ENCODE peak calls at places on chromosome 2, in seven cellular contexts. One of them, this sample, is unnamed. For H3K4me1, the result is how much of the 10 kb centered on the place peaks cover.

GRCh38 chr2:163887182-163887581 is 151.4 kb upstream of the FIGN start:
- DNase-seq in pancreas: no peak
- DNase-seq in lower lobe of right lung: no peak
- DNase-seq in spleen: no peak
- DNase-seq in transverse colon: no peak
- DNase-seq in right lobe of liver: no peak
- DNase-seq in heart right ventricle: no peak
- DNase-seq in this sample: no peak

GRCh38 chr2:112184121-112184520 is 45.9 kb downstream of the FBLN7 start:
- DNase-seq in pancreas: no peak
- DNase-seq in lower lobe of right lung: no peak
- DNase-seq in spleen: no peak
- DNase-seq in transverse colon: no peak
- DNase-seq in right lobe of liver: no peak
- DNase-seq in heart right ventricle: no peak
- DNase-seq in this sample: no peak

GRCh38 chr2:201952212-201952611 is 81.4 kb upstream of the FZD7 start:
- DNase-seq in pancreas: no peak
- DNase-seq in lower lobe of right lung: no peak
- DNase-seq in spleen: no peak
- DNase-seq in transverse colon: no peak
- DNase-seq in right lobe of liver: no peak
- DNase-seq in heart right ventricle: no peak
- DNase-seq in this sample: peak

GRCh38 chr2:222470802-222471468 is 46.6 kb downstream of the SGPP2 start:
- DNase-seq in pancreas: no peak
- DNase-seq in lower lobe of right lung: no peak
- DNase-seq in spleen: no peak
- DNase-seq in transverse colon: no peak
- DNase-seq in right lobe of liver: no peak
- DNase-seq in heart right ventricle: no peak
- DNase-seq in this sample: no peak

GRCh38 chr2:120293991-120294329 is 41.3 kb downstream of the RALB start:
- DNase-seq in pancreas: no peak
- DNase-seq in lower lobe of right lung: no peak
- DNase-seq in spleen: no peak
- DNase-seq in transverse colon: no peak
- DNase-seq in right lobe of liver: no peak
- DNase-seq in heart right ventricle: no peak
- DNase-seq in this sample: no peak

GRCh38 chr2:36812196-36812595 is 115.7 kb downstream of the VIT start:
- DNase-seq in pancreas: no peak
- DNase-seq in lower lobe of right lung: no peak
- DNase-seq in spleen: no peak
- DNase-seq in transverse colon: no peak
- DNase-seq in right lobe of liver: no peak
- DNase-seq in heart right ventricle: no peak
- DNase-seq in this sample: peak

GRCh38 chr2:17306706-17307105 is 211.5 kb downstream of the RAD51AP2 start:
- DNase-seq in pancreas: no peak
- DNase-seq in lower lobe of right lung: no peak
- DNase-seq in spleen: no peak
- DNase-seq in transverse colon: no peak
- DNase-seq in right lobe of liver: no peak
- DNase-seq in heart right ventricle: no peak
- DNase-seq in this sample: no peak

GRCh38 chr2:68357608-68358337 is 7.3 kb upstream of the PLEK start:
- DNase-seq in pancreas: peak
- DNase-seq in lower lobe of right lung: no peak
- DNase-seq in spleen: no peak
- DNase-seq in transverse colon: peak
- DNase-seq in right lobe of liver: peak
- DNase-seq in heart right ventricle: peak
- DNase-seq in this sample: peak

GRCh38 chr2:5730386-5730785 is 38.2 kb downstream of the SOX11 start:
- DNase-seq in pancreas: no peak
- DNase-seq in lower lobe of right lung: no peak
- DNase-seq in spleen: no peak
- DNase-seq in transverse colon: no peak
- DNase-seq in right lobe of liver: no peak
- DNase-seq in heart right ventricle: no peak
- DNase-seq in this sample: no peak

GRCh38 chr2:59850554-59850953 is 702.9 kb downstream of the BCL11A start:
- DNase-seq in pancreas: no peak
- DNase-seq in lower lobe of right lung: no peak
- DNase-seq in spleen: no peak
- DNase-seq in transverse colon: no peak
- DNase-seq in right lobe of liver: no peak
- DNase-seq in heart right ventricle: no peak
- DNase-seq in this sample: no peak

GRCh38 chr2:66440692-66441091 is 5.8 kb downstream of the MEIS1 start:
- DNase-seq in pancreas: no peak
- DNase-seq in lower lobe of right lung: no peak
- DNase-seq in spleen: peak
- DNase-seq in transverse colon: no peak
- DNase-seq in right lobe of liver: no peak
- DNase-seq in heart right ventricle: no peak
- DNase-seq in this sample: no peak

GRCh38 chr2:229098810-229099209 is 172.3 kb downstream of the PID1 start:
- DNase-seq in pancreas: no peak
- DNase-seq in lower lobe of right lung: no peak
- DNase-seq in spleen: no peak
- DNase-seq in transverse colon: no peak
- DNase-seq in right lobe of liver: no peak
- DNase-seq in heart right ventricle: peak
- DNase-seq in this sample: no peak

GRCh38 chr2:231648579-231649174 is 56.0 kb downstream of the TEX44 start:
- DNase-seq in pancreas: peak
- DNase-seq in lower lobe of right lung: peak
- DNase-seq in spleen: peak
- DNase-seq in transverse colon: peak
- DNase-seq in right lobe of liver: peak
- DNase-seq in heart right ventricle: peak
- DNase-seq in this sample: peak

GRCh38 chr2:28318462-28319117 is 74.1 kb upstream of the FOSL2 start:
- DNase-seq in pancreas: no peak
- DNase-seq in lower lobe of right lung: no peak
- DNase-seq in spleen: no peak
- DNase-seq in transverse colon: no peak
- DNase-seq in right lobe of liver: no peak
- DNase-seq in heart right ventricle: no peak
- DNase-seq in this sample: no peak

GRCh38 chr2:216683846-216684245 is 11.5 kb downstream of the IGFBP5 start:
- DNase-seq in pancreas: no peak
- DNase-seq in lower lobe of right lung: no peak
- DNase-seq in spleen: no peak
- DNase-seq in transverse colon: peak
- DNase-seq in right lobe of liver: peak
- DNase-seq in heart right ventricle: no peak
- DNase-seq in this sample: no peak

GRCh38 chr2:64779117-64779690 is 125.5 kb upstream of the SERTAD2 start:
- DNase-seq in pancreas: no peak
- DNase-seq in lower lobe of right lung: no peak
- DNase-seq in spleen: no peak
- DNase-seq in transverse colon: no peak
- DNase-seq in right lobe of liver: no peak
- DNase-seq in heart right ventricle: no peak
- DNase-seq in this sample: no peak

GRCh38 chr2:39855856-39856255 is 76.8 kb upstream of the THUMPD2 start:
- DNase-seq in pancreas: no peak
- DNase-seq in lower lobe of right lung: no peak
- DNase-seq in spleen: no peak
- DNase-seq in transverse colon: no peak
- DNase-seq in right lobe of liver: no peak
- DNase-seq in heart right ventricle: no peak
- DNase-seq in this sample: no peak

GRCh38 chr2:229300814-229301213 is 29.7 kb upstream of the PID1 start:
- DNase-seq in pancreas: no peak
- DNase-seq in lower lobe of right lung: no peak
- DNase-seq in spleen: no peak
- DNase-seq in transverse colon: no peak
- DNase-seq in right lobe of liver: no peak
- DNase-seq in heart right ventricle: no peak
- DNase-seq in this sample: no peak

GRCh38 chr2:123747316-123747715 is 277.8 kb upstream of the CNTNAP5 start:
- DNase-seq in pancreas: no peak
- DNase-seq in lower lobe of right lung: no peak
- DNase-seq in spleen: no peak
- DNase-seq in transverse colon: no peak
- DNase-seq in right lobe of liver: no peak
- DNase-seq in heart right ventricle: no peak
- DNase-seq in this sample: no peak

GRCh38 chr2:127592761-127593227 is 53.2 kb upstream of the GPR17 start:
- DNase-seq in pancreas: peak
- DNase-seq in lower lobe of right lung: no peak
- DNase-seq in spleen: peak
- DNase-seq in transverse colon: no peak
- DNase-seq in right lobe of liver: no peak
- DNase-seq in heart right ventricle: no peak
- DNase-seq in this sample: peak

GRCh38 chr2:96527052-96527964 is 9.2 kb upstream of the ARID5A start:
- DNase-seq in pancreas: no peak
- DNase-seq in lower lobe of right lung: no peak
- DNase-seq in spleen: peak
- DNase-seq in transverse colon: peak
- DNase-seq in right lobe of liver: no peak
- DNase-seq in heart right ventricle: peak
- DNase-seq in this sample: no peak

GRCh38 chr2:84686783-84687442 is 170.6 kb downstream of the DNAH6 start:
- DNase-seq in pancreas: no peak
- DNase-seq in lower lobe of right lung: no peak
- DNase-seq in spleen: no peak
- DNase-seq in transverse colon: no peak
- DNase-seq in right lobe of liver: no peak
- DNase-seq in heart right ventricle: no peak
- DNase-seq in this sample: no peak

GRCh38 chr2:157971702-157972101 is 95.6 kb upstream of the ACVR1 start:
- DNase-seq in pancreas: no peak
- DNase-seq in lower lobe of right lung: no peak
- DNase-seq in spleen: no peak
- DNase-seq in transverse colon: no peak
- DNase-seq in right lobe of liver: no peak
- DNase-seq in heart right ventricle: no peak
- DNase-seq in this sample: peak

GRCh38 chr2:234687718-234688475 is 191.0 kb upstream of the ARL4C start:
- DNase-seq in pancreas: no peak
- DNase-seq in lower lobe of right lung: no peak
- DNase-seq in spleen: no peak
- DNase-seq in transverse colon: no peak
- DNase-seq in right lobe of liver: no peak
- DNase-seq in heart right ventricle: no peak
- DNase-seq in this sample: no peak
- H3K4me1 ChIP-seq in pancreas: under half
- H3K4me1 ChIP-seq in lower lobe of right lung: under half
- H3K4me1 ChIP-seq in spleen: under half
- H3K4me1 ChIP-seq in transverse colon: under half
- H3K4me1 ChIP-seq in right lobe of liver: under half
- H3K4me1 ChIP-seq in heart right ventricle: under half
- H3K4me1 ChIP-seq in this sample: under half

GRCh38 chr2:175575346-175576258 is 394.1 kb upstream of the ATP5MC3 start:
- DNase-seq in pancreas: no peak
- DNase-seq in lower lobe of right lung: no peak
- DNase-seq in spleen: no peak
- DNase-seq in transverse colon: no peak
- DNase-seq in right lobe of liver: no peak
- DNase-seq in heart right ventricle: no peak
- DNase-seq in this sample: no peak
- H3K4me3 ChIP-seq in pancreas: no peak
- H3K4me3 ChIP-seq in lower lobe of right lung: no peak
- H3K4me3 ChIP-seq in spleen: no peak
- H3K4me3 ChIP-seq in transverse colon: no peak
- H3K4me3 ChIP-seq in right lobe of liver: no peak
- H3K4me3 ChIP-seq in heart right ventricle: no peak
- H3K4me3 ChIP-seq in this sample: no peak

GRCh38 chr2:239952251-239952650 is 72.9 kb downstream of the NDUFA10 start:
- DNase-seq in pancreas: no peak
- DNase-seq in lower lobe of right lung: peak
- DNase-seq in spleen: peak
- DNase-seq in transverse colon: no peak
- DNase-seq in right lobe of liver: no peak
- DNase-seq in heart right ventricle: no peak
- DNase-seq in this sample: no peak
- H3K27ac ChIP-seq in pancreas: no peak
- H3K27ac ChIP-seq in lower lobe of right lung: no peak
- H3K27ac ChIP-seq in spleen: no peak
- H3K27ac ChIP-seq in transverse colon: peak
- H3K27ac ChIP-seq in right lobe of liver: no peak
- H3K27ac ChIP-seq in heart right ventricle: no peak
- H3K27ac ChIP-seq in this sample: no peak

GRCh38 chr2:42125887-42126594 is 43.1 kb upstream of the EML4 start:
- DNase-seq in pancreas: no peak
- DNase-seq in lower lobe of right lung: no peak
- DNase-seq in spleen: no peak
- DNase-seq in transverse colon: peak
- DNase-seq in right lobe of liver: no peak
- DNase-seq in heart right ventricle: no peak
- DNase-seq in this sample: peak
- H3K4me1 ChIP-seq in pancreas: under half
- H3K4me1 ChIP-seq in lower lobe of right lung: under half
- H3K4me1 ChIP-seq in spleen: half or more
- H3K4me1 ChIP-seq in transverse colon: under half
- H3K4me1 ChIP-seq in right lobe of liver: under half
- H3K4me1 ChIP-seq in heart right ventricle: under half
- H3K4me1 ChIP-seq in this sample: half or more

GRCh38 chr2:146818122-146818521 is 1026.7 kb upstream of the ACVR2A start:
- DNase-seq in pancreas: no peak
- DNase-seq in lower lobe of right lung: no peak
- DNase-seq in spleen: no peak
- DNase-seq in transverse colon: no peak
- DNase-seq in right lobe of liver: no peak
- DNase-seq in heart right ventricle: no peak
- DNase-seq in this sample: no peak
- H3K4me3 ChIP-seq in pancreas: no peak
- H3K4me3 ChIP-seq in lower lobe of right lung: no peak
- H3K4me3 ChIP-seq in spleen: no peak
- H3K4me3 ChIP-seq in transverse colon: no peak
- H3K4me3 ChIP-seq in right lobe of liver: no peak
- H3K4me3 ChIP-seq in heart right ventricle: no peak
- H3K4me3 ChIP-seq in this sample: no peak

GRCh38 chr2:199833525-199833924 is 17.5 kb downstream of the FTCDNL1 start:
- DNase-seq in pancreas: no peak
- DNase-seq in lower lobe of right lung: no peak
- DNase-seq in spleen: no peak
- DNase-seq in transverse colon: no peak
- DNase-seq in right lobe of liver: no peak
- DNase-seq in heart right ventricle: no peak
- DNase-seq in this sample: peak

DNA sequence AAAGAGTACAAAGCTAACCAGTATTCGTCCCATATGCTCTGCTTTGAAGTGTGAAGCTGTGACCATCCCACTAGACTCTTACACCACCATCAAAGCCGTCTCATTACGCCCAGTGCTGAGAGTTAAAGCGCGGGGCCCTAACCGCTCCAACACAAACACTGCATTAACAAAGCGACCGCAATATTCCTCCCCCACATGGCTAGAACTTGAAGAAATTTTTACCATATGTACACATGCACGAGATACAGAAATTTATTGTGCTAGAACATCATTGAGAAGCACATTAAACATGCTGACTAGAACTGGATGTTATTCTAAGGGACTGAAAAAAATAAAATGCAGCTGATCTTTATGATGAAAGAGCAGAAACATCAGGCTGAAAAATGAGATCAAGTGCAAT is 20.5 kb downstream of the FTCDNL1 start:
- DNase-seq in pancreas: no peak
- DNase-seq in lower lobe of right lung: no peak
- DNase-seq in spleen: no peak
- DNase-seq in transverse colon: no peak
- DNase-seq in right lobe of liver: no peak
- DNase-seq in heart right ventricle: no peak
- DNase-seq in this sample: no peak
- H3K27ac ChIP-seq in pancreas: no peak
- H3K27ac ChIP-seq in lower lobe of right lung: no peak
- H3K27ac ChIP-seq in spleen: no peak
- H3K27ac ChIP-seq in transverse colon: no peak
- H3K27ac ChIP-seq in right lobe of liver: no peak
- H3K27ac ChIP-seq in heart right ventricle: no peak
- H3K27ac ChIP-seq in this sample: no peak